ENCODE peak calls at places on chromosomes 3 and 15, in six cellular contexts. G is IMR-90, S is HepG2, O is GM23248, W is endothelial cell of umbilical vein, R is adipocyte. Q is an unnamed sample. For H3K4me1, the result is how much of the 10 kb centered on the place peaks cover.

GRCh38 chr3:58164916-58165821 is 45.6 kb downstream of the DNASE1L3 start:
- DNase-seq in O (no peak), R (no peak), G (no peak), S (peak), W (no peak), Q (no peak)

GRCh38 chr3:90007786-90008499 is 900.5 kb downstream of the EPHA3 start:
- DNase-seq in G (peak), S (no peak), O (no peak), W (no peak), R (peak), Q (no peak)

GRCh38 chr15:43988900-43989299 is 162.1 kb downstream of the WDR76 start:
- DNase-seq in W (no peak), R (no peak), O (no peak), G (no peak), S (no peak), Q (no peak)

GRCh38 chr3:196336319-196337145 is 1.7 kb downstream of the TM4SF19 start:
- DNase-seq in S (no peak), G (no peak), O (peak), W (no peak), R (no peak), Q (no peak)

GRCh38 chr3:139062915-139063314 is 18.2 kb upstream of the PRR23C start:
- DNase-seq in W (no peak), R (no peak), O (no peak), S (no peak), G (no peak), Q (no peak)

GRCh38 chr3:71708478-71709098 is 16.6 kb downstream of the EIF4E3 start:
- DNase-seq in S (no peak), W (no peak), G (no peak), O (no peak), R (no peak), Q (no peak)

GRCh38 chr3:113234688-113235260 is 23.4 kb downstream of the BOC start:
- DNase-seq in S (no peak), G (peak), R (no peak), W (no peak), O (peak), Q (peak)

GRCh38 chr3:34504755-34505154 is 706.3 kb downstream of the PDCD6IP start:
- DNase-seq in S (no peak), O (no peak), G (no peak), R (no peak), W (no peak), Q (no peak)

GRCh38 chr15:99100245-99101173 is 4.4 kb upstream of the SYNM start:
- DNase-seq in G (peak), R (peak), W (peak), O (peak), S (peak), Q (peak)

GRCh38 chr15:73564255-73564654 is 68.9 kb downstream of the NPTN start:
- DNase-seq in S (no peak), G (peak), W (peak), O (peak), R (peak), Q (peak)

GRCh38 chr3:16484216-16484615 is 29.3 kb downstream of the RFTN1 start:
- DNase-seq in O (peak), S (no peak), G (peak), W (peak), R (peak), Q (no peak)

GRCh38 chr3:105813710-105814109 is 55.1 kb downstream of the CBLB start:
- DNase-seq in O (no peak), S (no peak), W (no peak), G (no peak), R (no peak), Q (no peak)

GRCh38 chr15:51864408-51865056 is 35.1 kb downstream of the TMOD3 start:
- DNase-seq in W (no peak), O (peak), G (peak), R (no peak), S (no peak), Q (peak)

GRCh38 chr3:101984356-101984755 is 135.0 kb downstream of the NFKBIZ start:
- DNase-seq in G (no peak), O (no peak), S (no peak), W (no peak), R (no peak), Q (no peak)

GRCh38 chr3:63532521-63532920 is 120.0 kb upstream of the SNTN start:
- DNase-seq in G (no peak), O (no peak), S (no peak), R (no peak), W (no peak), Q (no peak)

GRCh38 chr3:24237971-24238767 is 256.5 kb downstream of the THRB start:
- DNase-seq in W (peak), G (peak), R (peak), S (peak), O (peak), Q (peak)

GRCh38 chr3:12906141-12906915 is 65.0 kb upstream of the RPL32 start:
- DNase-seq in R (no peak), W (no peak), G (no peak), S (no peak), O (no peak), Q (no peak)

GRCh38 chr3:14474363-14475081 is 65.6 kb downstream of the GRIP2 start:
- DNase-seq in W (no peak), S (no peak), R (no peak), G (peak), O (no peak), Q (no peak)

GRCh38 chr3:3802021-3802420 is 2.8 kb downstream of the LRRN1 start:
- DNase-seq in O (no peak), W (no peak), G (no peak), R (no peak), S (no peak), Q (no peak)

GRCh38 chr3:126127904-126128303 is 44.0 kb upstream of the SLC41A3 start:
- DNase-seq in S (no peak), R (no peak), W (no peak), G (no peak), O (no peak), Q (no peak)

GRCh38 chr3:128805771-128806170 is 73.6 kb upstream of the ACAD9 start:
- DNase-seq in O (peak), G (peak), W (peak), R (peak), S (no peak), Q (peak)

GRCh38 chr3:128804017-128804816 is 75.2 kb upstream of the ACAD9 start:
- DNase-seq in R (peak), W (peak), O (peak), S (no peak), G (peak), Q (no peak)

GRCh38 chr3:128806588-128806987 is 72.8 kb upstream of the ACAD9 start:
- DNase-seq in S (no peak), R (no peak), W (no peak), G (no peak), O (no peak), Q (no peak)

GRCh38 chr3:128803307-128803706 is 76.1 kb upstream of the ACAD9 start:
- DNase-seq in S (no peak), R (no peak), W (no peak), O (no peak), G (no peak), Q (no peak)

GRCh38 chr3:128804817-128805166 is 74.6 kb upstream of the ACAD9 start:
- DNase-seq in S (no peak), O (no peak), W (no peak), G (no peak), R (no peak), Q (no peak)
- H3K4me1 ChIP-seq in S (under half), O (under half), W (under half), G (under half), R (under half), Q (under half)

GRCh38 chr3:114405202-114405601 is 111.4 kb downstream of the TIGIT start:
- DNase-seq in G (no peak), S (no peak), W (no peak), O (no peak), R (no peak), Q (no peak)

GRCh38 chr3:114406286-114406685 is 112.5 kb downstream of the TIGIT start:
- DNase-seq in G (peak), W (no peak), S (no peak), R (no peak), O (peak), Q (no peak)

GRCh38 chr3:114402852-114403251 is 109.0 kb downstream of the TIGIT start:
- DNase-seq in O (no peak), G (no peak), W (no peak), S (no peak), R (no peak), Q (no peak)

GRCh38 chr3:114406922-114407321 is 113.1 kb downstream of the TIGIT start:
- DNase-seq in R (no peak), G (no peak), W (no peak), O (no peak), S (no peak), Q (no peak)

GRCh38 chr3:114404590-114404989 is 110.8 kb downstream of the TIGIT start:
- DNase-seq in W (peak), S (no peak), G (peak), R (no peak), O (peak), Q (peak)
- H3K9ac ChIP-seq in W (no peak), S (no peak), G (no peak), R (no peak), O (peak), Q (peak)

GRCh38 chr15:59424626-59425025 is 13.4 kb upstream of the FAM81A start:
- DNase-seq in R (no peak), O (no peak), W (no peak), G (no peak), S (no peak), Q (no peak)

GRCh38 chr15:59420108-59420507 is 17.9 kb upstream of the FAM81A start:
- DNase-seq in W (no peak), G (no peak), O (no peak), S (no peak), R (no peak), Q (no peak)

GRCh38 chr15:59420986-59421618 is 16.9 kb upstream of the FAM81A start:
- DNase-seq in G (peak), R (peak), S (no peak), O (peak), W (peak), Q (no peak)
- H3K4me1 ChIP-seq in G (under half), R (under half), S (under half), O (under half), W (under half), Q (under half)

DNA sequence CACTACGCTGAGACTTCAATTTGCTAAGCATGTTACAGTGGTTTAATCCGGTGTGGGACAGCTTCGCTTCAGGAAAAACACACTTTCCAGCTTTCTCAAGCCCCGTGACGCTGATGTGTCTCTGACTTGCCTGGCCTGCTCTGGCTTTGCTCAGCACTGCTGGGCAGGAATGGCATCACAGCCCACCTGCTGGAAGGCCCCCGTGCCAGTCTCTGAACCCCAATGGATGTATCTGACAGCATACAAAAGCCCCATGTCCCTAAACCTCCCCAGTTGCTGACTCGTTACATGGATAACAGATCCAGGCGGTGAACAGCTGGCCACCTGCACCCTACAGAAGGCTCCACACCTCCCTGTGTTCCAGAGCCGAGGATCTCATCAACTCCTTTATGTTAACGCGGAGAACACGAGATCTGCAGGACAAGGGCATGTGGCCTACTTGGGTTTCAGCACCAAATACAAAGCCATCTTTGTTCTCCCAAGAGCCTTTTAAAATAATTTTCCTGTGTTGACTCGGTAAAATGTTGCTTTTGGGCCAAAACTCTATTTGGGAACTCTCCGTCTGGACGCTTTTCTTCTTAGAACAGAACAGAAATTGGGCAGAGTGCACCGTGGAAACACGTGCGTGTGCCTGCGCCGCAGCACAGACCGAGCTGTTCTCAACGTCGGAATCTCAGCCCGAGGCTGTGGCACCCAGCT is 61.4 kb downstream of the ATP10A start:
- DNase-seq in O (no peak), R (no peak), S (no peak), W (no peak), G (no peak), Q (no peak)
- H3K9ac ChIP-seq in O (no peak), R (no peak), S (no peak), W (no peak), G (no peak), Q (no peak)

GRCh38 chr3:134366221-134366927 is 7.9 kb downstream of the AMOTL2 start:
- DNase-seq in W (no peak), O (peak), G (no peak), R (no peak), S (no peak), Q (no peak)

GRCh38 chr3:134368751-134369105 is 5.5 kb downstream of the AMOTL2 start:
- DNase-seq in W (no peak), R (no peak), S (no peak), O (peak), G (no peak), Q (no peak)

GRCh38 chr3:134367869-134368750 is 6.1 kb downstream of the AMOTL2 start:
- DNase-seq in O (peak), S (no peak), W (no peak), G (no peak), R (no peak), Q (no peak)

GRCh38 chr3:134366928-134367352 is 7.3 kb downstream of the AMOTL2 start:
- DNase-seq in W (peak), O (peak), R (no peak), S (peak), G (no peak), Q (no peak)

GRCh38 chr3:134367412-134367811 is 6.8 kb downstream of the AMOTL2 start:
- DNase-seq in O (peak), G (no peak), W (no peak), R (no peak), S (no peak), Q (no peak)
- H3K4me1 ChIP-seq in O (half or more), G (half or more), W (half or more), R (half or more), S (half or more), Q (half or more)

DNA sequence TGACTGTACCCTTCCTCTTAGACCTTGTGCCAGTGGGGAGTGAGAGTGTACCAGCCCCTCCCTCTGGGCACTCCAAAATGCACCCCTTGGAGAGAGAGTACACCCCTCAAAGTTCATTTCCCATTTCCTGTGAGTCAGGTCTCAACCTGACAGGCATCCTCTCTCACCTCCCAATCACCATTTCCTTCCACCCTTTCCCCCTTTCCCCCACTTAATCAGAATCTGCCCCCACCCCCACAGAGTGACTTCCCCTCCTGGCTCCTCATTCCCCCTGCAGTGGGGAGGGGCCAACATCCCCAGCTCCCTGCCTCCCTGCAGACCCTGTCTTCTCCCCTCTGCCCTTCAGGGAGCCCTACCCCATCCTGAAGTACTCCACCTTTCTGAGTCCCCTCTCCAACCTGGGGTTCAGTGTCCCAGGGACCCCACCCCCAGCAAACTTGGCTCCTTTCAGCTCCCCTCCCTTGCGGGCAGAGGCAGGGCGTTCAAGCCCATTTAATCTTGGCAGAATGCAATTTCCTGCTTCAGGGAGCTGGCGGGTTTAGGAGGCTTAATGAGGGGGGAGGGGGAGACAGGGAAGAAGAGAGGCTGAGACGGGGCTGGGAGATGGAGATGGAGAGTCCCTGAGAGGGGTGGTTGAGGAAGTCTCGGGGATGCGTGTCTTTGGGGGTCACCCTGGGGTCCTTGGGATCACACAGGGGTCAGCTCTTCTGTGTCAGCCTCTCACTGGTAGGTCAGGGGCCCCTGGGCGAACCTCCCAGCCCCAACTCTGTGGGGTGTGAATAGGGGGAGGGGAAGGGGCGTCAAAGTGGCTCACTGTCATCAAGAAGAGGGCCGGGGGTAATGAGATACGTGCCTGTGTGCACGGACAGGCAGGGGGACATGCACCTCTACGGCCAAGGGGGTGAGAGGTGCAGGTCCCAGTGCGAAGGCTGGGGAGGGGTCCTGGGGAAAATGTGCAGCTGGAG is 16.6 kb upstream of the SEMA3F start:
- DNase-seq in R (peak), O (peak), W (peak), G (no peak), S (no peak), Q (no peak)
- H3K9ac ChIP-seq in R (no peak), O (no peak), W (no peak), G (no peak), S (no peak), Q (no peak)

DNA sequence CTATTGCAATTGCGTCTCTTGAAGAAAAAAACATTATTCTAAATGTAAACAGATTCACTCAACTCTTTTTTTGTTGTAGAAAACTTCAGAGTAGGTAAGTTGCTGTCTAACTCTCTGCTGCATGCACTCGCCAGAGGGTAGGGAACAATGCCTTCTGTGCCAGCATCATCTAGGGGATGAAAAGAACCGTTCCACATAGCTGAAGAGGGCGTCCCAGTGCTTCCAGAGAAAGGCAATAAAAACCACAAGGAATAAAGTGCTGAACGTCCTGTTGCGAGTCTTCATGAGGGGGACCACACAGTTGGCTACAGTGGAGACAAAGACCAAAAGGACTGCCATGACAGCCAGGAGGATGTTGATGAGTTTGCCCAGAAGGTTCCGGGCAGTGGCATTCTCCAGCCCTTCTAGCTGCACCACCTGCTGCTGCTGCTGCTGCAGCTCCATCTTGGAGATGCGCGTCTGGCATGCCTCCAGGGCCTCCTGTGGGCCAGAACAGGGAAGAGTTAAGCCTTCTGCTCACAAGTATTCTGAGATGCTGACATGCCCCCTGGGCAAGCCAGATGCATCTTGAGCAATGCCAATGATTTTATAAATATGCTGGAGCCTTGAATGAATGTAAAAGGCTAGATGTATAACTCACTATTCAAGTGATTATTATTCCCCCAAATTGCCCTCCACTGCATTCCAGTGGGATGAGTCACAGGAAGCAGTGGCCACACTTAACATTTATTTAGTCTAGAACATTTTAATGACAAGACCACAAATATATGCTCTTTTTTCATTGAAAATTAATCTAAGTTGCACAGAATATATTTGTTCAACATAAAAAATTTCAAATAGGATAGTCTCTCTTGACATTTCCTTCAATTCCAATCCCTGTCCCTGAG is 45.1 kb upstream of the PLXND1 start:
- DNase-seq in W (peak), O (peak), G (peak), R (peak), S (no peak), Q (peak)
- H3K4me1 ChIP-seq in W (under half), O (half or more), G (under half), R (half or more), S (half or more), Q (under half)

GRCh38 chr15:41512078-41512394 is 1.6 kb downstream of the LTK start:
- DNase-seq in G (no peak), W (no peak), O (no peak), S (no peak), R (no peak), Q (no peak)

GRCh38 chr15:41510728-41511127 is 2.9 kb downstream of the LTK start:
- DNase-seq in G (no peak), O (no peak), R (no peak), S (no peak), W (no peak), Q (no peak)

GRCh38 chr15:41511331-41512077 is 2.1 kb downstream of the LTK start:
- DNase-seq in O (no peak), W (no peak), S (no peak), R (no peak), G (no peak), Q (no peak)

GRCh38 chr15:41513282-41514227 is at the start of gene LTK:
- DNase-seq in R (no peak), G (no peak), W (no peak), S (no peak), O (peak), Q (no peak)

DNA sequence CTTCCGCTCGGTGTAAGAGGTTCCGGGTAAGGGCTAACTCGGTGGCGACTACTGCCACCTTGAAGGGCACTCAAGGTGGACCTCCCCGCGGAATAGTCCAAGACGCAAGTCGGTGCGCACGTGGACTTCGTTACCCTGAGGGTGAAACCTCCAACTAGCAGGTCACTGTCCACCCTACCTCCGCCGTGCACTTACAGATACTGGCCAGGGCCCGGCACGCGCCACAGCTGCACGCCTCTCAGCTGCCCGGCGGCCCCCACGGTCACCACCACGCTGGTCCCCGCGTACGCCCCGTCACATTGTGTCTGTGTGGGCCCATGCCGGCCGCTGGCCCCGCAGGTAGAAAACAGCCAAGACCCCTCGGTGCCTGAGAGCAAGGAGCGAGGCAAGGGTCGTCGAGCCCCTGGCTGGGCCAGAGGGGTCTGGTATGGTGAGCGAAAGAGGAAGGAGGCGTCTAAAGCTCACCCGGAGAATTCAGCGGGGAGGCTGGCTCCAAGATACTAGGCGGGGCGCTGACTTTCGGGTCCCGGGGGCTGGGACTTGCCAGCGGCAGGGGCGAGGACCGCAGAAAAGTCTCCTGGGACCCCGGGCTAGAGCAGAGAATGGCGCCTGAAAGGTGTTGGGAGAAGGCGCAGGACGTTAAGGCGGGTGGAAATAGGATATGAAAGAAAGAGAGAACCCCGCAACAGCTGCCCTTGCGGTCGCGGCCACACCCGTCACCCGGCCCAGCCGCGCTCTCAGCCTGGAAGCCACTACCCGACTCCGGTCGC is 930 bp downstream of the LTK start:
- DNase-seq in S (no peak), W (no peak), O (peak), G (no peak), R (peak), Q (no peak)
- H3K9ac ChIP-seq in S (no peak), W (no peak), O (no peak), G (no peak), R (no peak), Q (no peak)